ENCODE peak calls at places on chromosome 3, in five cellular contexts. Q is HL-60; R is NCI-H2029 treated with DMSO at 0.1 percent for 48 hours; Y is stromal cell of bone marrow; O is activated CD4-positive, alpha-beta T cell treated with anti-CD3 and anti-CD28 coated beads, Interleukin-2, amount 50 U/mL, for 24 hours. L is an unnamed sample.

GRCh38 chr3:102733811-102734574 is 299.2 kb downstream of the ZPLD1 start:
- DNase-seq in R (no peak), O (no peak), Q (no peak), Y (no peak), L (no peak)

GRCh38 chr3:119630119-119630518 is 30.3 kb downstream of the POPDC2 start:
- DNase-seq in Y (no peak), R (no peak), Q (no peak), O (no peak), L (no peak)

GRCh38 chr3:69441028-69441427 is 55.1 kb upstream of the FRMD4B start:
- DNase-seq in Y (no peak), R (no peak), Q (no peak), O (no peak), L (no peak)

GRCh38 chr3:42778644-42779043 is 5.6 kb upstream of the CCDC13 start:
- DNase-seq in O (no peak), Y (peak), Q (no peak), R (no peak), L (no peak)

GRCh38 chr3:37179144-37179967 is 5.0 kb upstream of the LRRFIP2 start:
- DNase-seq in R (no peak), Q (no peak), O (no peak), Y (no peak), L (no peak)

GRCh38 chr3:42635111-42635510 is 18.4 kb upstream of the ZBTB47 start:
- DNase-seq in Y (no peak), Q (no peak), O (no peak), R (no peak), L (peak)

GRCh38 chr3:57755368-57756021 is 614 bp upstream of the SLMAP start:
- DNase-seq in O (no peak), R (no peak), Y (no peak), Q (peak), L (peak)

GRCh38 chr3:187947927-187948682 is 202.8 kb upstream of the BCL6 start:
- DNase-seq in Q (no peak), R (no peak), Y (no peak), O (no peak), L (no peak)

GRCh38 chr3:87135412-87135811 is 91.7 kb upstream of the CHMP2B start:
- DNase-seq in O (no peak), R (no peak), Q (no peak), Y (no peak), L (no peak)